ENCODE peak calls at places on chromosomes 4 and X, in eight cellular contexts. O, J, Q, H, F, L, N and D are unnamed samples.

GRCh38 chrX:38699116-38699515 is 102.1 kb upstream of the MID1IP1 start:
- DNase-seq in J (no peak), F (no peak), O (no peak), H (no peak), Q (no peak), N (no peak), L (no peak), D (no peak)

GRCh38 chr4:109383823-109384222 is 49.8 kb upstream of the SEC24B start:
- DNase-seq in N (no peak), H (no peak), Q (no peak), L (no peak), J (no peak), O (no peak), F (no peak), D (no peak)

GRCh38 chr4:163638909-163639308 is 144.4 kb downstream of the TMA16 start:
- DNase-seq in J (no peak), Q (no peak), L (no peak), H (no peak), O (no peak), F (no peak), N (no peak), D (no peak)

GRCh38 chr4:144591401-144591800 is 54.6 kb upstream of the HHIP start:
- DNase-seq in H (no peak), L (peak), J (no peak), Q (no peak), F (no peak), N (no peak), O (no peak), D (no peak)

GRCh38 chr4:168710353-168710946 is 213.6 kb downstream of the PALLD start:
- DNase-seq in H (no peak), O (no peak), J (peak), F (peak), L (peak), Q (peak), N (no peak), D (no peak)

GRCh38 chr4:182695842-182696241 is 221.3 kb downstream of the DCTD start:
- DNase-seq in O (no peak), F (no peak), N (no peak), L (no peak), H (no peak), J (no peak), Q (no peak), D (no peak)

GRCh38 chr4:114041117-114041475 is 61.6 kb upstream of the ARSJ start:
- DNase-seq in F (no peak), L (peak), Q (no peak), H (no peak), N (no peak), J (no peak), O (no peak), D (no peak)

GRCh38 chr4:127781303-127782024 is 658 bp upstream of the HSPA4L start:
- DNase-seq in L (no peak), O (peak), N (peak), F (peak), H (peak), J (no peak), Q (peak), D (no peak)

GRCh38 chr4:128916832-128917231 is 107.3 kb downstream of the JADE1 start:
- DNase-seq in H (no peak), F (peak), J (peak), L (no peak), O (peak), Q (no peak), N (no peak), D (no peak)

GRCh38 chrX:1531106-1531890 is 5.7 kb downstream of the P2RY8 start:
- DNase-seq in F (no peak), L (no peak), N (peak), O (peak), J (no peak), Q (no peak), H (no peak), D (no peak)

GRCh38 chr4:13642576-13642975 is 15.1 kb upstream of the BOD1L1 start:
- DNase-seq in J (no peak), H (no peak), L (peak), F (peak), Q (peak), N (no peak), O (peak), D (no peak)

GRCh38 chrX:30680618-30681017 is 27.4 kb downstream of the GK start:
- DNase-seq in Q (no peak), F (no peak), H (no peak), J (no peak), O (no peak), N (no peak), L (no peak), D (no peak)

GRCh38 chr4:162015090-162015489 is 148.7 kb downstream of the FSTL5 start:
- DNase-seq in H (no peak), J (no peak), O (no peak), L (peak), N (no peak), Q (no peak), F (no peak), D (no peak)

GRCh38 chrX:96575011-96575410 is 109.6 kb upstream of the DIAPH2 start:
- DNase-seq in O (no peak), F (no peak), H (no peak), L (no peak), J (no peak), Q (no peak), N (no peak), D (no peak)

GRCh38 chr4:29970626-29971025 is 749.5 kb upstream of the PCDH7 start:
- DNase-seq in L (peak), O (no peak), J (no peak), F (peak), H (no peak), Q (no peak), N (no peak), D (no peak)

GRCh38 chrX:53190363-53190960 is 34.5 kb downstream of the KDM5C start:
- DNase-seq in H (no peak), Q (no peak), J (no peak), L (peak), F (no peak), N (no peak), O (no peak), D (no peak)

GRCh38 chr4:145260091-145260490 is 79.7 kb upstream of the OTUD4 start:
- DNase-seq in O (no peak), F (no peak), L (no peak), H (no peak), Q (no peak), N (no peak), J (no peak), D (no peak)

GRCh38 chr4:154822775-154823174 is 41.7 kb downstream of the RBM46 start:
- DNase-seq in F (no peak), J (no peak), L (no peak), Q (no peak), O (no peak), N (no peak), H (no peak), D (no peak)

GRCh38 chrX:1717326-1717725 is 102.5 kb downstream of the ASMT start:
- DNase-seq in N (no peak), L (no peak), Q (no peak), J (no peak), O (no peak), H (no peak), F (no peak), D (no peak)

GRCh38 chr4:121749225-121749624 is 15.7 kb downstream of the SMIM43 start:
- DNase-seq in J (no peak), O (no peak), H (no peak), F (no peak), Q (no peak), L (no peak), N (no peak), D (no peak)

GRCh38 chr4:128606173-128606572 is 203.3 kb upstream of the JADE1 start:
- DNase-seq in Q (peak), L (peak), N (no peak), H (no peak), J (no peak), O (no peak), F (no peak), D (no peak)

GRCh38 chr4:78059524-78059889 is 2.4 kb downstream of the FRAS1 start:
- DNase-seq in N (no peak), F (peak), H (peak), O (no peak), J (peak), Q (peak), L (peak), D (no peak)

GRCh38 chr4:118942465-118942864 is 53.8 kb downstream of the SYNPO2 start:
- DNase-seq in H (no peak), J (no peak), N (no peak), O (no peak), L (peak), F (no peak), Q (no peak), D (no peak)

GRCh38 chrX:72265263-72265662 is 11.8 kb downstream of the RPS4X start:
- DNase-seq in L (no peak), Q (no peak), J (no peak), O (no peak), F (no peak), H (no peak), N (no peak), D (no peak)

GRCh38 chr4:16204505-16204904 is 21.8 kb downstream of the TAPT1 start:
- DNase-seq in Q (peak), O (no peak), L (no peak), N (no peak), H (no peak), F (no peak), J (no peak), D (no peak)

GRCh38 chr4:153154010-153154975 is 50.0 kb upstream of the TRIM2 start:
- DNase-seq in Q (peak), L (peak), F (no peak), J (no peak), N (no peak), O (no peak), H (no peak), D (no peak)

GRCh38 chr4:176359590-176359989 is 39.8 kb downstream of the SPCS3 start:
- DNase-seq in F (no peak), L (no peak), O (no peak), J (no peak), Q (no peak), H (no peak), N (no peak), D (no peak)

GRCh38 chrX:154370300-154370881 is 4.0 kb downstream of the FLNA start:
- DNase-seq in N (no peak), L (no peak), H (peak), O (no peak), F (no peak), J (no peak), Q (no peak), D (no peak)

GRCh38 chr4:5758741-5759140 is 47.7 kb downstream of the EVC start:
- DNase-seq in Q (no peak), J (peak), L (peak), H (no peak), F (no peak), N (no peak), O (no peak), D (no peak)

GRCh38 chr4:41358626-41359025 is 101.9 kb downstream of the UCHL1 start:
- DNase-seq in Q (peak), L (peak), O (no peak), N (no peak), H (peak), J (no peak), F (no peak), D (no peak)

GRCh38 chrX:124592745-124593144 is 246.4 kb downstream of the SH2D1A start:
- DNase-seq in Q (no peak), O (no peak), N (no peak), H (no peak), J (no peak), F (no peak), L (no peak), D (no peak)

GRCh38 chr4:174212061-174212460 is 71.4 kb downstream of the FBXO8 start:
- DNase-seq in J (no peak), Q (no peak), F (no peak), H (no peak), L (no peak), O (no peak), N (no peak), D (no peak)

GRCh38 chrX:153880440-153880815 is 5.5 kb downstream of the L1CAM start:
- DNase-seq in N (no peak), Q (no peak), O (no peak), L (no peak), H (no peak), J (no peak), F (no peak), D (no peak)

GRCh38 chrX:71253253-71254091 is 468 bp downstream of the ZMYM3 start:
- DNase-seq in F (peak), H (peak), N (no peak), J (peak), Q (peak), L (peak), O (no peak), D (no peak)

GRCh38 chr4:7960790-7961655 is 21.4 kb upstream of the AFAP1 start:
- DNase-seq in Q (peak), L (peak), J (peak), F (peak), O (no peak), H (no peak), N (no peak), D (no peak)

GRCh38 chr4:83334425-83335241 is at the start of gene HPSE:
- DNase-seq in F (peak), J (peak), H (peak), L (peak), N (peak), Q (peak), O (peak), D (peak)

GRCh38 chrX:15158736-15159406 is 111.0 kb downstream of the ASB9 start:
- DNase-seq in H (no peak), N (no peak), F (no peak), Q (no peak), O (no peak), J (peak), L (no peak), D (no peak)

GRCh38 chr4:151297170-151297569 is 20.2 kb downstream of the PRSS48 start:
- DNase-seq in L (no peak), J (no peak), O (no peak), F (no peak), Q (no peak), N (no peak), H (no peak), D (no peak)

GRCh38 chrX:107117993-107118321 is 665 bp downstream of the RBM41 start:
- DNase-seq in J (no peak), H (no peak), Q (no peak), O (no peak), L (no peak), F (no peak), N (no peak), D (no peak)